ENCODE peak calls at places on chromosomes 3 and 15, in ten cellular contexts. H is CD8-positive, alpha-beta T cell; D is heart right ventricle; U is Peyer's patch; N is left lung; Z is stomach; X is GM23248; W is GM23338; M is A673; I is lower lobe of right lung. E is an unnamed sample.
A peak's percentile ranks its signal among the peaks of the same experiment; 100 is the strongest.

GRCh38 chr3:129231331-129232119 is 17.9 kb upstream of the COPG1 start:
- DNase-seq in X (peak; percentile 35), I (no peak), U (no peak), Z (no peak), D (no peak), M (no peak), N (no peak), W (no peak), H (no peak), E (no peak)

GRCh38 chr3:118466795-118467330 is 567.8 kb downstream of the IGSF11 start:
- DNase-seq in X (no peak), Z (no peak), M (no peak), D (no peak), I (no peak), U (no peak), N (no peak), W (no peak), H (no peak), E (no peak)

GRCh38 chr3:12400795-12401194 is 83.5 kb upstream of the TSEN2 start:
- DNase-seq in H (no peak), X (peak; percentile 80), I (no peak), M (no peak), U (no peak), Z (no peak), N (no peak), D (no peak), W (no peak), E (no peak)

GRCh38 chr3:14304101-14305045 is 98.0 kb upstream of the SLC6A6 start:
- DNase-seq in X (no peak), N (no peak), M (no peak), U (no peak), H (no peak), I (no peak), Z (no peak), W (no peak), D (peak; percentile 48), E (no peak)

GRCh38 chr3:134008630-134009156 is 21.0 kb downstream of the SLCO2A1 start:
- DNase-seq in N (no peak), X (peak; percentile 82), H (no peak), U (no peak), Z (no peak), M (no peak), D (no peak), I (no peak), W (no peak), E (no peak)

GRCh38 chr15:33152502-33153109 is 41.9 kb downstream of the FMN1 start:
- DNase-seq in D (no peak), M (no peak), N (no peak), W (no peak), Z (no peak), X (peak; percentile 17), H (no peak), I (no peak), U (no peak), E (no peak)

GRCh38 chr3:48038971-48039481 is 22.8 kb upstream of the MAP4 start:
- DNase-seq in D (no peak), N (no peak), W (no peak), I (no peak), X (peak; percentile 47), H (no peak), U (no peak), M (peak; percentile 11), Z (no peak), E (no peak)

GRCh38 chr15:33547876-33548275 is 237.1 kb downstream of the RYR3 start:
- DNase-seq in I (peak; percentile 25), X (peak; percentile 40), N (no peak), U (no peak), M (peak; percentile 56), H (no peak), Z (no peak), W (peak; percentile 86), D (peak; percentile 13), E (no peak)

GRCh38 chr15:90191795-90192494 is 9.2 kb upstream of the SEMA4B start:
- DNase-seq in H (peak; percentile 24), Z (peak; percentile 85), I (peak; percentile 75), W (no peak), D (peak; percentile 63), X (no peak), U (peak; percentile 94), M (peak; percentile 51), N (peak; percentile 81), E (peak; percentile 92)
- H3K4me1 ChIP-seq in H (peaks cover 29% of the 10 kb centered on the region), Z (peaks cover 73% of the 10 kb centered on the region), I (peaks cover 50% of the 10 kb centered on the region), W (no peaks in the 10 kb centered on the region), D (peaks cover 36% of the 10 kb centered on the region), X (no peaks in the 10 kb centered on the region), U (peaks cover 48% of the 10 kb centered on the region), M (peaks cover 13% of the 10 kb centered on the region), N (peaks cover 26% of the 10 kb centered on the region), E (peaks cover 45% of the 10 kb centered on the region)

GRCh38 chr3:156788846-156789245 is 37.3 kb upstream of the LEKR1 start:
- DNase-seq in M (peak; percentile 25), Z (no peak), D (no peak), I (no peak), N (no peak), W (no peak), X (peak; percentile 70), U (no peak), H (no peak), E (no peak)
- H3K4me1 ChIP-seq in M (peaks cover 35% of the 10 kb centered on the region), Z (peaks cover 5% of the 10 kb centered on the region), D (peaks cover 10% of the 10 kb centered on the region), I (peaks cover 7% of the 10 kb centered on the region), N (no peaks in the 10 kb centered on the region), W (peaks cover 6% of the 10 kb centered on the region), X (peaks cover 71% of the 10 kb centered on the region), U (no peaks in the 10 kb centered on the region), H (peaks cover 7% of the 10 kb centered on the region), E (no peaks in the 10 kb centered on the region)

GRCh38 chr15:88618686-88619085 is 2.5 kb upstream of the AEN start:
- DNase-seq in H (no peak), U (no peak), D (no peak), I (no peak), N (no peak), X (no peak), Z (no peak), M (no peak), W (no peak), E (no peak)

GRCh38 chr15:88615303-88616107 is 5.6 kb upstream of the AEN start:
- DNase-seq in X (no peak), N (no peak), I (no peak), M (no peak), H (no peak), D (no peak), W (peak; percentile 75), Z (peak; percentile 79), U (peak; percentile 87), E (no peak)

GRCh38 chr15:88617031-88617722 is 4.0 kb upstream of the AEN start:
- DNase-seq in X (no peak), H (no peak), Z (no peak), N (no peak), W (no peak), I (no peak), M (no peak), D (no peak), U (no peak), E (no peak)

GRCh38 chr15:88617790-88618189 is 3.4 kb upstream of the AEN start:
- DNase-seq in H (no peak), D (no peak), Z (no peak), W (no peak), X (no peak), U (no peak), I (no peak), N (no peak), M (no peak), E (no peak)

DNA sequence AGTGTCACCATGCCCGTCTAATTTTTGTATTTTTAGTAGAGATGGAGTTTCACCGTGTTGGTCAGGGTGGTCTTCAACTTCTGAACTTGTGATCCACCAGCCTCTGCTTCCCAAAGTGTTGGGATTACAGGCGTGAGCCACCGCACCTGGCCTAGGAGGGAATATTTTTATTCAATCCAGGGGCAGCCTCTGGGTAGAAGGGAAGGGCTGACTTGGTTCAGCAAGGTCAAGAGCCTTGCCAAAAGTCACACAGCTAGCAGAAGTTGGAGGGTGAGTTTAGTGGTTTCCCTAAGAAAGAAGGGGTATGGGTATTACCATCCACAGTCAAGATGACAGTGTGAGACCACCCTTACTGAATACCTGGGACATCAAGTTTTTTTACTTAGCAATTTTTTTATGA is 4.9 kb upstream of the AEN start:
- DNase-seq in M (no peak), W (no peak), Z (no peak), I (no peak), U (no peak), X (no peak), D (no peak), H (no peak), N (no peak), E (no peak)
- H3K4me1 ChIP-seq in M (peaks cover 3% of the 10 kb centered on the region), W (peaks cover 49% of the 10 kb centered on the region), Z (peaks cover 15% of the 10 kb centered on the region), I (peaks cover 4% of the 10 kb centered on the region), U (no peaks in the 10 kb centered on the region), X (peaks cover 4% of the 10 kb centered on the region), D (peaks cover 6% of the 10 kb centered on the region), H (peaks cover 5% of the 10 kb centered on the region), N (no peaks in the 10 kb centered on the region), E (peaks cover 16% of the 10 kb centered on the region)

GRCh38 chr3:71052725-71053124 is 530.8 kb downstream of the FOXP1 start:
- DNase-seq in D (peak; percentile 27), W (no peak), Z (no peak), M (no peak), U (no peak), I (no peak), X (peak; percentile 19), H (no peak), N (no peak), E (no peak)

GRCh38 chr3:71053495-71053894 is 530.0 kb downstream of the FOXP1 start:
- DNase-seq in N (no peak), I (no peak), Z (no peak), X (no peak), U (no peak), H (no peak), D (no peak), W (no peak), M (no peak), E (no peak)

GRCh38 chr3:71050521-71051258 is 532.8 kb downstream of the FOXP1 start:
- DNase-seq in N (no peak), I (no peak), Z (no peak), X (no peak), H (peak; percentile 29), W (no peak), D (no peak), M (peak; percentile 83), U (no peak), E (no peak)

GRCh38 chr3:71051259-71051595 is 532.3 kb downstream of the FOXP1 start:
- DNase-seq in N (no peak), X (no peak), M (no peak), H (no peak), U (no peak), Z (no peak), I (no peak), D (no peak), W (no peak), E (no peak)

DNA sequence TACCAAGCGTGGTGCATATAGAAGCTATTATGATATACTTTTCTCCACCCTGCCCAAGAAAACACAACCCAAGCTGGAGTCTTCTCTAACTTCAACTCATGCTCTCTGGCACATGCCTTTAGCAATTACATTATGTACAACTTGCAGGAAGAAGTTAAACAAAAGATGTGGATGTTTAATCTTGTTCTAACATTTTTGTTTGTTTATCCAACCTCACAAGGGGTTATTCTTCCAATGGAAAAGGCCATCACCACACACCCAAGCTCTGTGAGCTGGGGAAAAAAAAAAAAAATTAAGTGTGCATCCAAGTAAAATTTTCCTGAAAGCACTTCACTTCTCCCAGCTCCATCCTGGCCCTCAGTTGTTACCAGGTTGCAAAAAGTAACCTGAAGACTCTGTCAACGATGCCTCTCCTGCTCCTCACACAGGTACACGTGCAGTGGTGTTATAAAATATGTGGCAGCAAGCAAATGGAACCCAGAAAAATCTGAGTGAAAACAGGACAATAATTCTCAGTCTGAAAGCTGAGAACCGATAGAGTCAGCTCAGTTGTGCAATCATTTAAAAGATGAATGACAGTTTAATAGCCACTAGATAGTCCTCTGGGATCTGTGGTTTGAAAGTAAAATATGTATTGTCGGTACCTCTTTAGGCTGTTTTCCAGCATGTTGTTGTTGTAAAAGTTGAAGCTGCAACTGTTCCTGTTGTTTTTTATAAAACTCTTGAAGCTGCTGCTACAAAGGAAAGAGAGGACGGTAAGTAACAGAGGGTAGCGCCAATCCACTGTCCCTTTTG is 531.4 kb downstream of the FOXP1 start:
- DNase-seq in I (no peak), X (peak; percentile 54), W (no peak), H (no peak), U (no peak), D (no peak), N (no peak), Z (no peak), M (peak; percentile 28), E (no peak)
- H3K4me1 ChIP-seq in I (peaks cover 90% of the 10 kb centered on the region), X (peaks cover 37% of the 10 kb centered on the region), W (peaks cover 100% of the 10 kb centered on the region), H (peaks cover 96% of the 10 kb centered on the region), U (peaks cover 27% of the 10 kb centered on the region), D (peaks cover 100% of the 10 kb centered on the region), N (peaks cover 33% of the 10 kb centered on the region), Z (peaks cover 100% of the 10 kb centered on the region), M (peaks cover 66% of the 10 kb centered on the region), E (peaks cover 77% of the 10 kb centered on the region)